ENCODE peak calls at places on chromosomes 1 and 21, in eight cellular contexts. One of them, this sample, is unnamed.

GRCh38 chr1:174296309-174296708 is 137.0 kb downstream of the RABGAP1L start:
- DNase-seq in GM13976: no peak
- DNase-seq in activated naive CD4-positive, alpha-beta T cell treated with anti-CD3 and anti-CD28 coated beads, Interleukin-2, amount 10 ng/mL, durations not matched to agents 7 days and 5 days: no peak
- DNase-seq in iPS-NIHi11: no peak
- DNase-seq in Jurkat, Clone E6-1: no peak
- DNase-seq in stimulated activated CD4-positive, alpha-beta T cell treated with anti-CD3 and anti-CD28 coated beads, Interleukin-1b, Interleukin-23, amount 100 ng/mL, for 4 hours: no peak
- DNase-seq in stimulated activated naive CD4-positive, alpha-beta T cell: no peak
- DNase-seq in hepatic stellate cell: no peak
- DNase-seq in this sample: no peak

GRCh38 chr1:204968946-204969345 is 74.1 kb upstream of the CNTN2 start:
- DNase-seq in GM13976: no peak
- DNase-seq in activated naive CD4-positive, alpha-beta T cell treated with anti-CD3 and anti-CD28 coated beads, Interleukin-2, amount 10 ng/mL, durations not matched to agents 7 days and 5 days: no peak
- DNase-seq in iPS-NIHi11: no peak
- DNase-seq in Jurkat, Clone E6-1: no peak
- DNase-seq in stimulated activated CD4-positive, alpha-beta T cell treated with anti-CD3 and anti-CD28 coated beads, Interleukin-1b, Interleukin-23, amount 100 ng/mL, for 4 hours: no peak
- DNase-seq in stimulated activated naive CD4-positive, alpha-beta T cell: no peak
- DNase-seq in hepatic stellate cell: no peak
- DNase-seq in this sample: no peak

GRCh38 chr21:42202321-42202720 is 16.6 kb upstream of the ABCG1 start:
- DNase-seq in GM13976: no peak
- DNase-seq in activated naive CD4-positive, alpha-beta T cell treated with anti-CD3 and anti-CD28 coated beads, Interleukin-2, amount 10 ng/mL, durations not matched to agents 7 days and 5 days: no peak
- DNase-seq in iPS-NIHi11: no peak
- DNase-seq in Jurkat, Clone E6-1: no peak
- DNase-seq in stimulated activated CD4-positive, alpha-beta T cell treated with anti-CD3 and anti-CD28 coated beads, Interleukin-1b, Interleukin-23, amount 100 ng/mL, for 4 hours: no peak
- DNase-seq in stimulated activated naive CD4-positive, alpha-beta T cell: no peak
- DNase-seq in hepatic stellate cell: no peak
- DNase-seq in this sample: no peak

GRCh38 chr1:230866171-230866811 is 2.0 kb downstream of the C1orf198 start:
- DNase-seq in GM13976: no peak
- DNase-seq in activated naive CD4-positive, alpha-beta T cell treated with anti-CD3 and anti-CD28 coated beads, Interleukin-2, amount 10 ng/mL, durations not matched to agents 7 days and 5 days: no peak
- DNase-seq in iPS-NIHi11: no peak
- DNase-seq in Jurkat, Clone E6-1: no peak
- DNase-seq in stimulated activated CD4-positive, alpha-beta T cell treated with anti-CD3 and anti-CD28 coated beads, Interleukin-1b, Interleukin-23, amount 100 ng/mL, for 4 hours: no peak
- DNase-seq in stimulated activated naive CD4-positive, alpha-beta T cell: no peak
- DNase-seq in hepatic stellate cell: no peak
- DNase-seq in this sample: no peak

GRCh38 chr1:56911539-56911938 is 54.3 kb downstream of the C8B start:
- DNase-seq in GM13976: no peak
- DNase-seq in activated naive CD4-positive, alpha-beta T cell treated with anti-CD3 and anti-CD28 coated beads, Interleukin-2, amount 10 ng/mL, durations not matched to agents 7 days and 5 days: no peak
- DNase-seq in iPS-NIHi11: no peak
- DNase-seq in Jurkat, Clone E6-1: no peak
- DNase-seq in stimulated activated CD4-positive, alpha-beta T cell treated with anti-CD3 and anti-CD28 coated beads, Interleukin-1b, Interleukin-23, amount 100 ng/mL, for 4 hours: no peak
- DNase-seq in stimulated activated naive CD4-positive, alpha-beta T cell: no peak
- DNase-seq in hepatic stellate cell: no peak
- DNase-seq in this sample: no peak

GRCh38 chr1:206739411-206740076 is 31.0 kb upstream of the IL19 start:
- DNase-seq in GM13976: peak; percentile 81
- DNase-seq in activated naive CD4-positive, alpha-beta T cell treated with anti-CD3 and anti-CD28 coated beads, Interleukin-2, amount 10 ng/mL, durations not matched to agents 7 days and 5 days: peak; percentile 35
- DNase-seq in iPS-NIHi11: peak; percentile 42
- DNase-seq in Jurkat, Clone E6-1: peak; percentile 59
- DNase-seq in stimulated activated CD4-positive, alpha-beta T cell treated with anti-CD3 and anti-CD28 coated beads, Interleukin-1b, Interleukin-23, amount 100 ng/mL, for 4 hours: no peak
- DNase-seq in stimulated activated naive CD4-positive, alpha-beta T cell: peak; percentile 16
- DNase-seq in hepatic stellate cell: no peak
- DNase-seq in this sample: no peak

GRCh38 chr1:53334312-53334711 is 6.4 kb upstream of the LRP8 start:
- DNase-seq in GM13976: no peak
- DNase-seq in activated naive CD4-positive, alpha-beta T cell treated with anti-CD3 and anti-CD28 coated beads, Interleukin-2, amount 10 ng/mL, durations not matched to agents 7 days and 5 days: no peak
- DNase-seq in iPS-NIHi11: no peak
- DNase-seq in Jurkat, Clone E6-1: no peak
- DNase-seq in stimulated activated CD4-positive, alpha-beta T cell treated with anti-CD3 and anti-CD28 coated beads, Interleukin-1b, Interleukin-23, amount 100 ng/mL, for 4 hours: no peak
- DNase-seq in stimulated activated naive CD4-positive, alpha-beta T cell: no peak
- DNase-seq in hepatic stellate cell: no peak
- DNase-seq in this sample: peak; percentile 36

GRCh38 chr1:206002833-206003532 is at the start of gene RAB7B:
- DNase-seq in GM13976: no peak
- DNase-seq in activated naive CD4-positive, alpha-beta T cell treated with anti-CD3 and anti-CD28 coated beads, Interleukin-2, amount 10 ng/mL, durations not matched to agents 7 days and 5 days: no peak
- DNase-seq in iPS-NIHi11: peak; percentile 52
- DNase-seq in Jurkat, Clone E6-1: no peak
- DNase-seq in stimulated activated CD4-positive, alpha-beta T cell treated with anti-CD3 and anti-CD28 coated beads, Interleukin-1b, Interleukin-23, amount 100 ng/mL, for 4 hours: no peak
- DNase-seq in stimulated activated naive CD4-positive, alpha-beta T cell: no peak
- DNase-seq in hepatic stellate cell: peak; percentile 84
- DNase-seq in this sample: peak; percentile 85

GRCh38 chr1:47559944-47560695 is 122.3 kb downstream of the FOXD2 start:
- DNase-seq in GM13976: no peak
- DNase-seq in activated naive CD4-positive, alpha-beta T cell treated with anti-CD3 and anti-CD28 coated beads, Interleukin-2, amount 10 ng/mL, durations not matched to agents 7 days and 5 days: no peak
- DNase-seq in iPS-NIHi11: no peak
- DNase-seq in Jurkat, Clone E6-1: no peak
- DNase-seq in stimulated activated CD4-positive, alpha-beta T cell treated with anti-CD3 and anti-CD28 coated beads, Interleukin-1b, Interleukin-23, amount 100 ng/mL, for 4 hours: no peak
- DNase-seq in stimulated activated naive CD4-positive, alpha-beta T cell: no peak
- DNase-seq in hepatic stellate cell: no peak
- DNase-seq in this sample: no peak

GRCh38 chr1:151013518-151013917 is 5.3 kb downstream of the PRUNE1 start:
- DNase-seq in GM13976: no peak
- DNase-seq in activated naive CD4-positive, alpha-beta T cell treated with anti-CD3 and anti-CD28 coated beads, Interleukin-2, amount 10 ng/mL, durations not matched to agents 7 days and 5 days: no peak
- DNase-seq in iPS-NIHi11: no peak
- DNase-seq in Jurkat, Clone E6-1: no peak
- DNase-seq in stimulated activated CD4-positive, alpha-beta T cell treated with anti-CD3 and anti-CD28 coated beads, Interleukin-1b, Interleukin-23, amount 100 ng/mL, for 4 hours: no peak
- DNase-seq in stimulated activated naive CD4-positive, alpha-beta T cell: no peak
- DNase-seq in hepatic stellate cell: no peak
- DNase-seq in this sample: no peak

GRCh38 chr1:230256896-230257295 is 169.2 kb downstream of the PGBD5 start:
- DNase-seq in GM13976: no peak
- DNase-seq in activated naive CD4-positive, alpha-beta T cell treated with anti-CD3 and anti-CD28 coated beads, Interleukin-2, amount 10 ng/mL, durations not matched to agents 7 days and 5 days: no peak
- DNase-seq in iPS-NIHi11: no peak
- DNase-seq in Jurkat, Clone E6-1: no peak
- DNase-seq in stimulated activated CD4-positive, alpha-beta T cell treated with anti-CD3 and anti-CD28 coated beads, Interleukin-1b, Interleukin-23, amount 100 ng/mL, for 4 hours: no peak
- DNase-seq in stimulated activated naive CD4-positive, alpha-beta T cell: no peak
- DNase-seq in hepatic stellate cell: no peak
- DNase-seq in this sample: no peak

GRCh38 chr1:156862602-156863599 is 2.2 kb downstream of the NTRK1 start:
- DNase-seq in GM13976: no peak
- DNase-seq in activated naive CD4-positive, alpha-beta T cell treated with anti-CD3 and anti-CD28 coated beads, Interleukin-2, amount 10 ng/mL, durations not matched to agents 7 days and 5 days: peak; percentile 34
- DNase-seq in iPS-NIHi11: no peak
- DNase-seq in Jurkat, Clone E6-1: peak; percentile 32
- DNase-seq in stimulated activated CD4-positive, alpha-beta T cell treated with anti-CD3 and anti-CD28 coated beads, Interleukin-1b, Interleukin-23, amount 100 ng/mL, for 4 hours: no peak
- DNase-seq in stimulated activated naive CD4-positive, alpha-beta T cell: no peak
- DNase-seq in hepatic stellate cell: no peak
- DNase-seq in this sample: no peak

GRCh38 chr1:19179597-19180271 is 30.3 kb downstream of the UBR4 start:
- DNase-seq in GM13976: no peak
- DNase-seq in activated naive CD4-positive, alpha-beta T cell treated with anti-CD3 and anti-CD28 coated beads, Interleukin-2, amount 10 ng/mL, durations not matched to agents 7 days and 5 days: peak; percentile 62
- DNase-seq in iPS-NIHi11: no peak
- DNase-seq in Jurkat, Clone E6-1: peak; percentile 94
- DNase-seq in stimulated activated CD4-positive, alpha-beta T cell treated with anti-CD3 and anti-CD28 coated beads, Interleukin-1b, Interleukin-23, amount 100 ng/mL, for 4 hours: no peak
- DNase-seq in stimulated activated naive CD4-positive, alpha-beta T cell: peak; percentile 45
- DNase-seq in hepatic stellate cell: no peak
- DNase-seq in this sample: no peak

GRCh38 chr1:153880962-153881361 is 41.8 kb downstream of the GATAD2B start:
- DNase-seq in GM13976: no peak
- DNase-seq in activated naive CD4-positive, alpha-beta T cell treated with anti-CD3 and anti-CD28 coated beads, Interleukin-2, amount 10 ng/mL, durations not matched to agents 7 days and 5 days: peak; percentile 28
- DNase-seq in iPS-NIHi11: peak; percentile 44
- DNase-seq in Jurkat, Clone E6-1: peak; percentile 27
- DNase-seq in stimulated activated CD4-positive, alpha-beta T cell treated with anti-CD3 and anti-CD28 coated beads, Interleukin-1b, Interleukin-23, amount 100 ng/mL, for 4 hours: peak; percentile 2
- DNase-seq in stimulated activated naive CD4-positive, alpha-beta T cell: peak; percentile 6
- DNase-seq in hepatic stellate cell: peak; percentile 56
- DNase-seq in this sample: peak; percentile 93

GRCh38 chr21:20404915-20405314 is 593.3 kb upstream of the NCAM2 start:
- DNase-seq in GM13976: no peak
- DNase-seq in activated naive CD4-positive, alpha-beta T cell treated with anti-CD3 and anti-CD28 coated beads, Interleukin-2, amount 10 ng/mL, durations not matched to agents 7 days and 5 days: no peak
- DNase-seq in iPS-NIHi11: peak; percentile 17
- DNase-seq in Jurkat, Clone E6-1: no peak
- DNase-seq in stimulated activated CD4-positive, alpha-beta T cell treated with anti-CD3 and anti-CD28 coated beads, Interleukin-1b, Interleukin-23, amount 100 ng/mL, for 4 hours: no peak
- DNase-seq in stimulated activated naive CD4-positive, alpha-beta T cell: no peak
- DNase-seq in hepatic stellate cell: no peak
- DNase-seq in this sample: no peak

GRCh38 chr1:22816063-22816775 is 105.6 kb downstream of the EPHB2 start:
- DNase-seq in GM13976: no peak
- DNase-seq in activated naive CD4-positive, alpha-beta T cell treated with anti-CD3 and anti-CD28 coated beads, Interleukin-2, amount 10 ng/mL, durations not matched to agents 7 days and 5 days: no peak
- DNase-seq in iPS-NIHi11: no peak
- DNase-seq in Jurkat, Clone E6-1: no peak
- DNase-seq in stimulated activated CD4-positive, alpha-beta T cell treated with anti-CD3 and anti-CD28 coated beads, Interleukin-1b, Interleukin-23, amount 100 ng/mL, for 4 hours: no peak
- DNase-seq in stimulated activated naive CD4-positive, alpha-beta T cell: no peak
- DNase-seq in hepatic stellate cell: no peak
- DNase-seq in this sample: no peak

GRCh38 chr1:181112071-181112929 is 23.8 kb downstream of the IER5 start:
- DNase-seq in GM13976: no peak
- DNase-seq in activated naive CD4-positive, alpha-beta T cell treated with anti-CD3 and anti-CD28 coated beads, Interleukin-2, amount 10 ng/mL, durations not matched to agents 7 days and 5 days: no peak
- DNase-seq in iPS-NIHi11: peak; percentile 43
- DNase-seq in Jurkat, Clone E6-1: no peak
- DNase-seq in stimulated activated CD4-positive, alpha-beta T cell treated with anti-CD3 and anti-CD28 coated beads, Interleukin-1b, Interleukin-23, amount 100 ng/mL, for 4 hours: no peak
- DNase-seq in stimulated activated naive CD4-positive, alpha-beta T cell: no peak
- DNase-seq in hepatic stellate cell: peak; percentile 83
- DNase-seq in this sample: peak; percentile 94

GRCh38 chr1:244063498-244063897 is 12.4 kb downstream of the ZBTB18 start:
- DNase-seq in GM13976: no peak
- DNase-seq in activated naive CD4-positive, alpha-beta T cell treated with anti-CD3 and anti-CD28 coated beads, Interleukin-2, amount 10 ng/mL, durations not matched to agents 7 days and 5 days: no peak
- DNase-seq in iPS-NIHi11: no peak
- DNase-seq in Jurkat, Clone E6-1: no peak
- DNase-seq in stimulated activated CD4-positive, alpha-beta T cell treated with anti-CD3 and anti-CD28 coated beads, Interleukin-1b, Interleukin-23, amount 100 ng/mL, for 4 hours: no peak
- DNase-seq in stimulated activated naive CD4-positive, alpha-beta T cell: no peak
- DNase-seq in hepatic stellate cell: no peak
- DNase-seq in this sample: no peak

GRCh38 chr1:183719976-183720497 is 66.9 kb upstream of the APOBEC4 start:
- DNase-seq in GM13976: no peak
- DNase-seq in activated naive CD4-positive, alpha-beta T cell treated with anti-CD3 and anti-CD28 coated beads, Interleukin-2, amount 10 ng/mL, durations not matched to agents 7 days and 5 days: no peak
- DNase-seq in iPS-NIHi11: no peak
- DNase-seq in Jurkat, Clone E6-1: no peak
- DNase-seq in stimulated activated CD4-positive, alpha-beta T cell treated with anti-CD3 and anti-CD28 coated beads, Interleukin-1b, Interleukin-23, amount 100 ng/mL, for 4 hours: no peak
- DNase-seq in stimulated activated naive CD4-positive, alpha-beta T cell: no peak
- DNase-seq in hepatic stellate cell: no peak
- DNase-seq in this sample: no peak

GRCh38 chr1:66331641-66332523 is 202.1 kb upstream of the SGIP1 start:
- DNase-seq in GM13976: no peak
- DNase-seq in activated naive CD4-positive, alpha-beta T cell treated with anti-CD3 and anti-CD28 coated beads, Interleukin-2, amount 10 ng/mL, durations not matched to agents 7 days and 5 days: peak; percentile 63
- DNase-seq in iPS-NIHi11: peak; percentile 63
- DNase-seq in Jurkat, Clone E6-1: no peak
- DNase-seq in stimulated activated CD4-positive, alpha-beta T cell treated with anti-CD3 and anti-CD28 coated beads, Interleukin-1b, Interleukin-23, amount 100 ng/mL, for 4 hours: no peak
- DNase-seq in stimulated activated naive CD4-positive, alpha-beta T cell: peak; percentile 26
- DNase-seq in hepatic stellate cell: peak; percentile 47
- DNase-seq in this sample: peak; percentile 82

GRCh38 chr21:38438476-38438893 is 59.8 kb downstream of the ERG start:
- DNase-seq in GM13976: no peak
- DNase-seq in activated naive CD4-positive, alpha-beta T cell treated with anti-CD3 and anti-CD28 coated beads, Interleukin-2, amount 10 ng/mL, durations not matched to agents 7 days and 5 days: no peak
- DNase-seq in iPS-NIHi11: peak; percentile 41
- DNase-seq in Jurkat, Clone E6-1: no peak
- DNase-seq in stimulated activated CD4-positive, alpha-beta T cell treated with anti-CD3 and anti-CD28 coated beads, Interleukin-1b, Interleukin-23, amount 100 ng/mL, for 4 hours: no peak
- DNase-seq in stimulated activated naive CD4-positive, alpha-beta T cell: no peak
- DNase-seq in hepatic stellate cell: peak; percentile 29
- DNase-seq in this sample: no peak

GRCh38 chr21:25092441-25093011 is 514.8 kb downstream of the MRPL39 start:
- DNase-seq in GM13976: no peak
- DNase-seq in activated naive CD4-positive, alpha-beta T cell treated with anti-CD3 and anti-CD28 coated beads, Interleukin-2, amount 10 ng/mL, durations not matched to agents 7 days and 5 days: no peak
- DNase-seq in iPS-NIHi11: no peak
- DNase-seq in Jurkat, Clone E6-1: no peak
- DNase-seq in stimulated activated CD4-positive, alpha-beta T cell treated with anti-CD3 and anti-CD28 coated beads, Interleukin-1b, Interleukin-23, amount 100 ng/mL, for 4 hours: no peak
- DNase-seq in stimulated activated naive CD4-positive, alpha-beta T cell: no peak
- DNase-seq in hepatic stellate cell: no peak
- DNase-seq in this sample: no peak

GRCh38 chr1:228379666-228380065 is 27.0 kb downstream of the TRIM11 start:
- DNase-seq in GM13976: no peak
- DNase-seq in activated naive CD4-positive, alpha-beta T cell treated with anti-CD3 and anti-CD28 coated beads, Interleukin-2, amount 10 ng/mL, durations not matched to agents 7 days and 5 days: no peak
- DNase-seq in iPS-NIHi11: no peak
- DNase-seq in Jurkat, Clone E6-1: no peak
- DNase-seq in stimulated activated CD4-positive, alpha-beta T cell treated with anti-CD3 and anti-CD28 coated beads, Interleukin-1b, Interleukin-23, amount 100 ng/mL, for 4 hours: no peak
- DNase-seq in stimulated activated naive CD4-positive, alpha-beta T cell: no peak
- DNase-seq in hepatic stellate cell: no peak
- DNase-seq in this sample: peak; percentile 63